ENCODE peak calls at places on chromosomes 13 and 19, in four cellular contexts. Z, E, W and R are unnamed samples.

GRCh38 chr19:15248106-15248505 is 15.9 kb upstream of the EPHX3 start:
- DNase-seq in Z (no peak), E (no peak), W (no peak), R (no peak)

GRCh38 chr13:44068169-44068568 is 188.5 kb downstream of the LACC1 start:
- DNase-seq in W (no peak), E (no peak), Z (no peak), R (no peak)

GRCh38 chr13:33138441-33138840 is 122.2 kb downstream of the KL start:
- DNase-seq in W (peak), E (no peak), Z (no peak), R (no peak)

GRCh38 chr19:19627716-19628498 is at the start of gene LPAR2:
- DNase-seq in Z (peak), E (peak), W (peak), R (peak)

GRCh38 chr13:22061371-22061805 is 390.5 kb downstream of the FGF9 start:
- DNase-seq in W (no peak), Z (peak), E (no peak), R (peak)

GRCh38 chr19:4108767-4109625 is 14.9 kb downstream of the MAP2K2 start:
- DNase-seq in W (peak), Z (peak), E (no peak), R (no peak)

GRCh38 chr13:19633340-19634128 is at the start of gene MPHOSPH8:
- DNase-seq in Z (peak), E (peak), W (peak), R (peak)

GRCh38 chr13:112510002-112510780 is 77.8 kb downstream of the TUBGCP3 start:
- DNase-seq in Z (no peak), W (peak), E (peak), R (peak)

GRCh38 chr13:44867825-44868224 is 121.4 kb downstream of the NUFIP1 start:
- DNase-seq in W (no peak), E (no peak), Z (no peak), R (no peak)

GRCh38 chr19:55528030-55528801 is 8.7 kb downstream of the SBK2 start:
- DNase-seq in W (no peak), E (no peak), Z (no peak), R (no peak)
- TF ChIP-seq CTCF in W (no peak), E (no peak), Z (no peak), R (no peak)

DNA sequence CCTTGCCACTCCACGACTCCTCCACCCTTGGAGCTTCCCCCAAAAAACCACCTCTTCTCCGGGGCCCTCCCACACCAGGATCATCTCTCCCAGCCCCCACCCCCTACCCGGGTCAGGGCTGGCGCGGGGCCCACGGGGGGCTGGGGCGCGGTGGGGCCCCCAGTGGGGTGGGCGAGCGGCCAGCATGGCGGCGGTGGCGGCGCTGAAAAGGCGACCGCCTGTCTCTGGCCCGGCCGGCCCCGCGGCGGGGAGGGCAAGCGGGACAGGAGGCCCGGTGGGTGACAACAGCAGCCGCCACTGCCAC is 850 bp downstream of the DYRK1B start:
- DNase-seq in Z (no peak), W (no peak), E (no peak), R (no peak)
- TF ChIP-seq CTCF in Z (no peak), W (no peak), E (no peak), R (no peak)

GRCh38 chr13:30355405-30355741 is 48.0 kb upstream of the KATNAL1 start:
- DNase-seq in W (peak), E (peak), Z (peak), R (peak)
- TF ChIP-seq CTCF in W (no peak), E (no peak), Z (peak), R (peak)

GRCh38 chr13:40648841-40649240 is 17.6 kb downstream of the FOXO1 start:
- DNase-seq in E (no peak), W (no peak), Z (no peak), R (peak)
- TF ChIP-seq CTCF in E (no peak), W (no peak), Z (no peak), R (no peak)

DNA sequence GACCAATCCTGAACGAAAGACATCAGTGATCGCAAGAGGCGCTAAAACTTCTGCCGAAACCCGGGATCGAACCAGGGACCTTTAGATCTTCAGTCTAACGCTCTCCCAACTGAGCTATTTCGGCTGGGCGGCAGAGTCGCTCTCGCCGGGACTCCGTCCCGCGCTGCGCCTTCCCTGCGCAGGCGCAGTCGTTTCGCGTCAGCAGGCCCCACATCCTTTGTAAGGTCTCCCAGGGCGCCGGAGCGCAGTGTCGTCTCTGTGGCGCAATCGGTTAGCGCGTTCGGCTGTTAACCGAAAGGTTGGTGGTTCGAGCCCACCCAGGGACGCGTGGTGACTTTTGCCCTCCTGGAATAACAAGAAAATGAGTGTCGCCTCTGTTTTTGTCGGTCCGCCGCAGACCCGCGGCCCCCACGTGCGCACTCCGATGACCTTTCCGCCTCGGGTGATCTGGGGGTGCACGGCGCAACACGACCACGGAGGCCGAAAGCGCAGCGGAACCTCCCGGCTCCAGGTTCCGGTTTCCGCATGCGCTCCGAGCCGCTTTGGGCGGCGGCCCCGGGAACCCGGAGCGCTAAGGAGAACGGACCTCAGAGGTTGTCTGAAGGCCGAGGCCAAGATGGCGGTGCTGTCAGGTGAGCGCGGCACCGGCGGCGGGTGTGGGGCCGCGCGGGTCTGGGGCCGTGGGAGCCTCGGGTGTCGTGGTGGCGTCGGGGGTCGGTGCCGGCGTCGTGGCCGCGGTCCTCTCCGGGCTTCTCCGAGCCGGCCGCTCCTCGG is at the start of gene NDUFS7:
- DNase-seq in Z (peak), E (peak), W (peak), R (peak)
- TF ChIP-seq CTCF in Z (peak), E (no peak), W (no peak), R (no peak)

DNA sequence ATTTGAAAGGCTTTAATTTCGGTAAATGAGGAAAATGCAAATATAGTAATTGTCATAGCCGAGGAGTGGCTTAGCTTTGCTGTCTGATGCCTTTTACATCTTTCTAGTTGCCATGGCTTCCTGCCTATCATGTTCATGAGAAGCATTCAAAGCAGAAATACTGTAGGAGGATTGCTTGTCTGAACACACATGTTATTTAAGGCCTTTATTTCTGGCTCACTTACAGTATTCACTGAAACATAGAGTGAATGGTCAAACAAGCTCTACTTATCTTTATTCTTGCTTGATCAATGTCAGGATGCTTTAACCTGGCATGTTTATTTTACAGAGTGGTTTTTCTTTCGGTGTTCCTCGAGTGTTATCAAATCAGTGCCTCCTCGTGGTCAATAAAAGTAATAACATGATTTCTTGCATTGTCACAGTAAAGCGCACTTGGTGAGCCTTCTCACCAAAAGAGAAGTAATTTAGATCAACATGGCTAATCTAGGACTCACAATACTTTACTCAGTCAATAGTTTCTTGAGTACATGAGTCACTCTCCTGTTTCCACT is 73.5 kb upstream of the PCDH17 start:
- DNase-seq in Z (no peak), E (no peak), W (no peak), R (peak)
- TF ChIP-seq CTCF in Z (no peak), E (peak), W (no peak), R (peak)

DNA sequence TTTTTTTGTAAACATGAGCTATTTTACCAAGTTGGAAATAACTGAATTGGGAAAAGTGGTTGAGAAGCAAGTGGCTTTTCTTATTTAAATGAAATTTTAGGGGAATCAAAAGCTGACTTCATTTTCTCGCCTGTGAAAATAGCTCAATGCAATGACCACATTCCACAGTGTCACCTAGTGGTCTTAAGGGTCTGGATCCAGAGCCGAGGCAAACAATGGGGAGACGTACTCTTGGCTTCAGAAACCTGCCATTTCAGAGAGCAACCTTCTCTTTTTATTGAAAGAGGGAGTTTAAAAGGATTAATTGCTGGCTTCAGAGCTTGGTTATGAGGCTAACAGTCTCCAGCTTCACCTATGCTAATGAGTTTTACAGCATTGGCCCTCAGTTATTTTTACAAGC is 39.7 kb upstream of the RXFP2 start:
- DNase-seq in E (peak), W (no peak), Z (no peak), R (peak)
- TF ChIP-seq CTCF in E (no peak), W (no peak), Z (no peak), R (peak)

DNA sequence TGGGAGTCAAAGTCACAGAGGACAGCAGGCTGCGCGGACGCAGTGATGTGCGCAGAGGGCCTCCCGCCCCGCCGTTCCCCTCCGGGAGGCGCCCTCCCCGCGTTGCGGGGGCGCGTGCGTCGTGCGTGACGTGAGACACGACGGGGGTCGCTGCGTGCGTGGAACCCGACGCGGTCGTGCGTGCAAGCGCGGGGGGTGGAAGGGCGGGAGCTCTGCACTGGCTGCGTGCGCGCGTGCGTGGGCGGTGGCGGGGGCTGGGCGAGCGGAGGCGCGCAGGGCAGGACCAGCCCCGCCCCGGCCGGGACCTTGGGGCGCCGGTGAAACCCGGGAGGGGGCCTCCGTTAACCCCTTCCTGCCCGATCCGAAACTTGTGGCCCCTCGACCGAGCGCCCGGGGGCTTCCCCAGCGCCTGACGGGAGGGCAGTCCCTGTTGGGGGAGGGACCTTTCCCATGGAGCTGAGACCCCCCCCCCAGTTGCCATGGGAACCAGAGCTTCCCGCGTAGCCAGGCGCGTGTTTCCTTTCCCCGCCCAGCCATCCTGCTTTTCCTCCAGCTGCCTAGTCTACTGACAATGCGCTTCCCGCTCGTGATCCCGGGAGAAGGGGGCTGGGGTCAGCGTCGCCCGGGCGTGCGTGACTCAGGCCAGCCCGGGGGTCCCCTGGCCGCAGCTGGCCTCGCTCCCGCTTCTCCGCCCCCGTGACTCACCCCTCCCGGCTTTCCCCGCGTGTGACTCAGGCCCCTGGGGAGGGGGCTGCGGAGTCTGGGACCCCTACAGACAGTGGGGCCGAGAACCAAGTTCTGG is 7.3 kb upstream of the HOOK2 start:
- DNase-seq in E (peak), W (peak), Z (peak), R (peak)
- TF ChIP-seq CTCF in E (no peak), W (no peak), Z (peak), R (no peak)